ENCODE peak calls at places on chromosomes 13 and 19, in four cellular contexts. C is GM12864, O is AG10803, Z is AG04449. X is an unnamed sample.

GRCh38 chr13:103539265-103539664 is 473.0 kb upstream of the SLC10A2 start:
- DNase-seq in O (no peak), C (no peak), Z (no peak), X (no peak)

GRCh38 chr19:55657004-55657747 is 2.3 kb downstream of the U2AF2 start:
- DNase-seq in O (no peak), C (no peak), Z (no peak), X (no peak)

GRCh38 chr13:43307921-43308433 is 284.6 kb downstream of the DNAJC15 start:
- DNase-seq in O (peak; percentile 93), Z (no peak), C (peak; percentile 15), X (peak; percentile 95)

GRCh38 chr19:29675120-29675649 is 9.9 kb downstream of the PLEKHF1 start:
- DNase-seq in C (no peak), Z (no peak), O (no peak), X (no peak)

GRCh38 chr19:34120846-34121639 is 51.3 kb upstream of the LSM14A start:
- DNase-seq in C (no peak), O (peak; percentile 50), Z (no peak), X (peak; percentile 76)

GRCh38 chr13:38577048-38577447 is 109.8 kb upstream of the FREM2 start:
- DNase-seq in C (no peak), O (peak; percentile 4), Z (no peak), X (no peak)

GRCh38 chr19:1605236-1606137 is at the start of gene UQCR11:
- DNase-seq in Z (peak; percentile 85), C (peak; percentile 89), O (peak; percentile 96), X (peak; percentile 97)

GRCh38 chr13:75635101-75635620 is 969 bp upstream of the LMO7 start:
- DNase-seq in Z (no peak), C (no peak), O (no peak), X (peak; percentile 53)

GRCh38 chr19:13902993-13903555 is 2.8 kb downstream of the BRME1 start:
- DNase-seq in O (no peak), Z (no peak), C (no peak), X (peak; percentile 18)

GRCh38 chr13:28128030-28128429 is 10.3 kb upstream of the PAN3 start:
- DNase-seq in Z (no peak), O (no peak), C (no peak), X (peak; percentile 10)

GRCh38 chr19:28185646-28186045 is 1027.3 kb downstream of the UQCRFS1 start:
- DNase-seq in O (peak; percentile 1), Z (no peak), C (no peak), X (no peak)

GRCh38 chr13:106610511-106610910 is 42.6 kb upstream of the ARGLU1 start:
- DNase-seq in O (peak; percentile 22), C (no peak), Z (no peak), X (peak; percentile 87)

GRCh38 chr19:3135961-3136683 is at the start of gene GNA15:
- DNase-seq in Z (no peak), C (no peak), O (no peak), X (no peak)

GRCh38 chr13:46288570-46289259 is 77.0 kb downstream of the LRRC63 start:
- DNase-seq in O (peak; percentile 52), C (no peak), Z (no peak), X (peak; percentile 73)

GRCh38 chr13:95714142-95714832 is 37.3 kb downstream of the DNAJC3 start:
- DNase-seq in O (peak; percentile 93), Z (peak; percentile 71), C (no peak), X (peak; percentile 84)

GRCh38 chr13:72109863-72110262 is 242.9 kb upstream of the DACH1 start:
- DNase-seq in O (no peak), Z (no peak), C (no peak), X (no peak)

GRCh38 chr13:79782541-79783216 is 301.7 kb downstream of the NDFIP2 start:
- DNase-seq in C (no peak), Z (no peak), O (peak; percentile 10), X (peak; percentile 53)

GRCh38 chr13:37886879-37887278 is 17.3 kb upstream of the TRPC4 start:
- DNase-seq in O (no peak), C (no peak), Z (no peak), X (no peak)

GRCh38 chr13:81664872-81665271 is 1323.9 kb upstream of the SPRY2 start:
- DNase-seq in Z (no peak), C (no peak), O (no peak), X (no peak)

GRCh38 chr13:89925107-89925506 is 1422.4 kb upstream of the MIR17HG start:
- DNase-seq in Z (no peak), O (peak; percentile 3), C (no peak), X (no peak)

GRCh38 chr19:29432677-29433076 is 93.1 kb upstream of the VSTM2B start:
- DNase-seq in C (no peak), O (no peak), Z (no peak), X (no peak)

GRCh38 chr19:3270908-3271307 is 46.4 kb downstream of the CELF5 start:
- DNase-seq in Z (no peak), C (no peak), O (peak; percentile 22), X (no peak)

GRCh38 chr13:100304241-100304640 is 215.3 kb downstream of the PCCA start:
- DNase-seq in Z (no peak), O (no peak), C (no peak), X (no peak)

GRCh38 chr13:98180092-98180491 is 3.0 kb upstream of the RNF113B start:
- DNase-seq in O (no peak), C (no peak), Z (no peak), X (no peak)
- H3K4me3 ChIP-seq in O (no peak overlapping the region), C (no peak overlapping the region), Z (no peak overlapping the region), X (no peak overlapping the region)

GRCh38 chr19:33090179-33090578 is 9.2 kb downstream of the GPATCH1 start:
- DNase-seq in O (no peak), C (no peak), Z (no peak), X (no peak)
- TF ChIP-seq CTCF in O (no peak), C (no peak), Z (no peak), X (no peak)

GRCh38 chr13:44573790-44574465 is 2.2 kb downstream of the TSC22D1 start:
- DNase-seq in O (peak; percentile 67), C (no peak), Z (no peak), X (peak; percentile 61)
- H3K4me3 ChIP-seq in O (peak overlapping the region; percentile 77), C (no peak overlapping the region), Z (peak overlapping the region; percentile 83), X (peak overlapping the region; percentile 74)

GRCh38 chr13:68927387-68928026 is 1180.1 kb upstream of the ATXN8OS start:
- DNase-seq in Z (no peak), O (no peak), C (no peak), X (no peak)
- TF ChIP-seq CTCF in Z (no peak), O (no peak), C (peak; percentile 34), X (no peak)

GRCh38 chr19:12841094-12841493 is 2.8 kb downstream of the MAST1 start:
- DNase-seq in O (no peak), C (no peak), Z (no peak), X (no peak)

GRCh38 chr19:12838182-12838890 is at the start of gene MAST1:
- DNase-seq in Z (no peak), C (no peak), O (no peak), X (no peak)

GRCh38 chr19:12842511-12842910 is 4.2 kb downstream of the MAST1 start:
- DNase-seq in Z (no peak), O (no peak), C (no peak), X (no peak)

GRCh38 chr19:12838893-12839656 is 760 bp downstream of the MAST1 start:
- DNase-seq in C (no peak), O (no peak), Z (no peak), X (no peak)

DNA sequence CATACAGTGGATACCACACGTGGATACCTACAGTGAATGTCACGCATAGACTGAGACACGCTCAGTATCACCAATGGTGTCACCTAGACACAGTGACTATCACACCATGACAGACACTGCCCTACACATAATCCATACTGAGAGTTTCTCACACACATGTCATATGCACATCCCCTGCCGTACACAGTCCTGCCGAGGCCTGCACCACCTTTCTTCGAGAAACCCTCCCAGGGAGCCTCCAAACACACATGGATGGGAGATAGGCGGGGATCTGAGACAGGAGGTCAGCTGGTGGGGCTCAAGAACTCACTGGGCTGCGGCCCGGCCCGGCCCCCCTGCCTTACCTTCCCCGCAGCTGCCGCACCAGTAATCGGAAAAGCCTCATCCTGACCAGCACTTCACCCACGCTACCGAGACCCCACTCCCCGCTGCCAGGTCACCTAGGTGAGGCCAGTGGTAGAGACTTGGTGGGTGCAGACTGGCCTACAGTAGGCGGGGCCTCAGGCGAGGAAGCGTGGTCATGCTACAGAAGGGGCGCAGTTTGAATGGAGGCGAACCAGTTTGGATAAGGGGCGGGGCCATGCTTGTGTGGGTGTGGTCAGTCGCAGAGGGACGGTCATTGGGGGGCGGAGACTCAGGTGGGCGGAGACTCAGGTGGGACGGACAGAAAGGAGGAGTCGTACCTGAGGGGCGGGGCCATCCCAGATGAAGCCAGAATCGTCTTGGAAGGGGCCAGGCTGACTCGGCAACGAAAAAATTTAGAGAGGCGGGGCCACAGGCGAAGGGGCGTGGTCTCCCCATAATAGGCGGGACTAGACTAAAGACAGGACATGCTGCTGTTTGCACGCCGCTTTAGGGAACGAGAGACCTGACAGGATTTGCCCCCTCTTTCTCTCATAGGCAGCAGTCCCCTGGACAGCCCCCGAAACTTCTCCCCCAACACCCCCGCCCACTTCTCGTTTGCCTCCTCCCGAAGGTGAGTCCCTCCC is 2.1 kb downstream of the MAST1 start:
- DNase-seq in C (no peak), Z (no peak), O (peak; percentile 46), X (peak; percentile 83)
- H3K4me3 ChIP-seq in C (no peak overlapping the region), Z (peak overlapping the region; percentile 42), O (peak overlapping the region; percentile 34), X (peak overlapping the region; percentile 33)

GRCh38 chr19:35223856-35224505 is 4.6 kb downstream of the FAM187B start:
- DNase-seq in C (no peak), Z (no peak), O (peak; percentile 86), X (peak; percentile 51)

GRCh38 chr19:35225951-35226350 is 2.6 kb downstream of the FAM187B start:
- DNase-seq in C (no peak), Z (no peak), O (no peak), X (no peak)

GRCh38 chr19:35226748-35227147 is 1.8 kb downstream of the FAM187B start:
- DNase-seq in C (no peak), Z (no peak), O (no peak), X (no peak)

GRCh38 chr19:35223084-35223790 is 5.3 kb downstream of the FAM187B start:
- DNase-seq in C (no peak), Z (no peak), O (no peak), X (no peak)

DNA sequence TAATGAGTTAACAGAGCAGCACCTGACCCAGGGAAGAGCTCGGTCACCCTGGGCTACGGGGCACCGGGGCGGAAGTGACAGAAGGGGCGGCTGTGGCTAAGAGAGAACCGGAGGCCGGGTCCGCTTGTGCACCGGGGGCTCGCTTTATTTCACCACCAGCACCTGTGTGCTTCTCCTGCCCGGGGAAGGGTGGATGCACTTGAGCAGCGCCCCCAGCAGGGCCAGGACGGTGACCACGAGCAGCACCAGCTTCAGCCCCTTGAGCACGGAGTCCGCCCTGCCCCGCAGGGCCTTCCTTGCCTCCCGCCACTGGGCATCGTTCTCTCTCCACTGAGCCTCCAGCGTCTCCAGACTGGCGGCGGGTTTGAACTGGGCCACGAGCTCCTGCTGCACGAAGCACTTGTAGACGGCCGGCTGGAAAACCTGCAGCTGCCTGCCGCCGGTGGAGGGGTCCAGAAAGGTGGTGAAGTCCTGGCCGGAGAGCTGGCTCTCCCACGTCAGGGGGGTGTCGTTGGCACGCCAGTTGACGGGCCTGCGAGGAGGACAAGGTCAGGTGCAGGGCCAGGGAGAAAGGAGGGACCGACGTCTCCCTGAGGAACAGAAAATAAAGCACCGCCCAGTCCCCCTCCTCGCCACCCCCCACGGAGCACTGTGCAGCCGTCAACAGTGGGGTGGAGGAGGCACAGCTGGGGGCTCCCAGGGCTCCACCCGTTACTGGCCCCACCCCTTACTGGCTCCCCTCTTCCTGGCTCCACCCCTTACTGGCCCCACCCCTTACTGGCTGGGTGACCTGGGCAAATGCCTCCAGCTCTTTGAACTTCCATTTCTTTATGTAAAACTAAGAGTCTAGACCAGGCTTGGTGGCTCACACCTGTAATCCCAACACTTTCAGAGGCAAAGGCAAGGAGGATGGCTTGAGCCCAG is 3.6 kb downstream of the FAM187B start:
- DNase-seq in C (no peak), Z (no peak), O (no peak), X (no peak)
- TF ChIP-seq CTCF in C (no peak), Z (no peak), O (no peak), X (no peak)

GRCh38 chr19:40286674-40287421 is 1.7 kb upstream of the AKT2 start:
- DNase-seq in O (no peak), Z (no peak), C (no peak), X (no peak)
- H3K4me3 ChIP-seq in O (peak overlapping the region; percentile 58), Z (no peak overlapping the region), C (no peak overlapping the region), X (peak overlapping the region; percentile 3)

X was measured in foreskin fibroblast.